ENCODE peak calls at places on chromosomes 11 and 22, in five cellular contexts. One of them, this sample, is unnamed.
A peak's percentile ranks its signal among the peaks of the same experiment; 100 is the strongest.

GRCh38 chr11:27505781-27506180 is 788 bp downstream of the LIN7C start:
- DNase-seq in NCI-H2171: no peak
- DNase-seq in NCI-H1092 treated with DMSO at 0.1 percent for 48 hours: no peak
- DNase-seq in stimulated activated CD4-positive, alpha-beta T cell treated with anti-CD3 and anti-CD28 coated beads, TNF-alpha, amount 100 ng/mL, for 1 hour: no peak
- DNase-seq in naive thymus-derived CD8-positive, alpha-beta T cell: no peak
- DNase-seq in this sample: no peak

GRCh38 chr11:32830796-32831195 is 1.1 kb downstream of the PRRG4 start:
- DNase-seq in NCI-H2171: no peak
- DNase-seq in NCI-H1092 treated with DMSO at 0.1 percent for 48 hours: no peak
- DNase-seq in stimulated activated CD4-positive, alpha-beta T cell treated with anti-CD3 and anti-CD28 coated beads, TNF-alpha, amount 100 ng/mL, for 1 hour: no peak
- DNase-seq in naive thymus-derived CD8-positive, alpha-beta T cell: no peak
- DNase-seq in this sample: no peak

GRCh38 chr22:46740910-46741785 is 3.1 kb upstream of the CERK start:
- DNase-seq in NCI-H2171: no peak
- DNase-seq in NCI-H1092 treated with DMSO at 0.1 percent for 48 hours: no peak
- DNase-seq in stimulated activated CD4-positive, alpha-beta T cell treated with anti-CD3 and anti-CD28 coated beads, TNF-alpha, amount 100 ng/mL, for 1 hour: no peak
- DNase-seq in naive thymus-derived CD8-positive, alpha-beta T cell: no peak
- DNase-seq in this sample: no peak

GRCh38 chr11:63641727-63642126 is 27.5 kb upstream of the PLAAT3 start:
- DNase-seq in NCI-H2171: no peak
- DNase-seq in NCI-H1092 treated with DMSO at 0.1 percent for 48 hours: no peak
- DNase-seq in stimulated activated CD4-positive, alpha-beta T cell treated with anti-CD3 and anti-CD28 coated beads, TNF-alpha, amount 100 ng/mL, for 1 hour: no peak
- DNase-seq in naive thymus-derived CD8-positive, alpha-beta T cell: no peak
- DNase-seq in this sample: no peak

GRCh38 chr11:57460756-57461749 is 725 bp downstream of the RTN4RL2 start:
- DNase-seq in NCI-H2171: peak; percentile 39
- DNase-seq in NCI-H1092 treated with DMSO at 0.1 percent for 48 hours: peak; percentile 21
- DNase-seq in stimulated activated CD4-positive, alpha-beta T cell treated with anti-CD3 and anti-CD28 coated beads, TNF-alpha, amount 100 ng/mL, for 1 hour: no peak
- DNase-seq in naive thymus-derived CD8-positive, alpha-beta T cell: no peak
- DNase-seq in this sample: peak; percentile 61

GRCh38 chr22:16717699-16718558 is 107.3 kb downstream of the XKR3 start:
- DNase-seq in NCI-H2171: no peak
- DNase-seq in NCI-H1092 treated with DMSO at 0.1 percent for 48 hours: no peak
- DNase-seq in stimulated activated CD4-positive, alpha-beta T cell treated with anti-CD3 and anti-CD28 coated beads, TNF-alpha, amount 100 ng/mL, for 1 hour: no peak
- DNase-seq in naive thymus-derived CD8-positive, alpha-beta T cell: no peak
- DNase-seq in this sample: no peak

GRCh38 chr11:67347964-67348749 is 5.2 kb downstream of the POLD4 start:
- DNase-seq in NCI-H2171: peak; percentile 44
- DNase-seq in NCI-H1092 treated with DMSO at 0.1 percent for 48 hours: no peak
- DNase-seq in stimulated activated CD4-positive, alpha-beta T cell treated with anti-CD3 and anti-CD28 coated beads, TNF-alpha, amount 100 ng/mL, for 1 hour: no peak
- DNase-seq in naive thymus-derived CD8-positive, alpha-beta T cell: no peak
- DNase-seq in this sample: no peak

GRCh38 chr22:50004923-50005322 is 7.6 kb downstream of the IL17REL start:
- DNase-seq in NCI-H2171: no peak
- DNase-seq in NCI-H1092 treated with DMSO at 0.1 percent for 48 hours: no peak
- DNase-seq in stimulated activated CD4-positive, alpha-beta T cell treated with anti-CD3 and anti-CD28 coated beads, TNF-alpha, amount 100 ng/mL, for 1 hour: no peak
- DNase-seq in naive thymus-derived CD8-positive, alpha-beta T cell: no peak
- DNase-seq in this sample: no peak

GRCh38 chr22:24434472-24435322 is 7.3 kb downstream of the ADORA2A start:
- DNase-seq in NCI-H2171: no peak
- DNase-seq in NCI-H1092 treated with DMSO at 0.1 percent for 48 hours: no peak
- DNase-seq in stimulated activated CD4-positive, alpha-beta T cell treated with anti-CD3 and anti-CD28 coated beads, TNF-alpha, amount 100 ng/mL, for 1 hour: peak; percentile 55
- DNase-seq in naive thymus-derived CD8-positive, alpha-beta T cell: peak; percentile 77
- DNase-seq in this sample: no peak

GRCh38 chr11:92804388-92804787 is 165.1 kb upstream of the MTNR1B start:
- DNase-seq in NCI-H2171: no peak
- DNase-seq in NCI-H1092 treated with DMSO at 0.1 percent for 48 hours: no peak
- DNase-seq in stimulated activated CD4-positive, alpha-beta T cell treated with anti-CD3 and anti-CD28 coated beads, TNF-alpha, amount 100 ng/mL, for 1 hour: no peak
- DNase-seq in naive thymus-derived CD8-positive, alpha-beta T cell: no peak
- DNase-seq in this sample: no peak

GRCh38 chr11:27934830-27935145 is 173.2 kb downstream of the KIF18A start:
- DNase-seq in NCI-H2171: no peak
- DNase-seq in NCI-H1092 treated with DMSO at 0.1 percent for 48 hours: no peak
- DNase-seq in stimulated activated CD4-positive, alpha-beta T cell treated with anti-CD3 and anti-CD28 coated beads, TNF-alpha, amount 100 ng/mL, for 1 hour: no peak
- DNase-seq in naive thymus-derived CD8-positive, alpha-beta T cell: no peak
- DNase-seq in this sample: no peak

GRCh38 chr22:39535302-39535805 is 2.8 kb upstream of the RPS19BP1 start:
- DNase-seq in NCI-H2171: no peak
- DNase-seq in NCI-H1092 treated with DMSO at 0.1 percent for 48 hours: no peak
- DNase-seq in stimulated activated CD4-positive, alpha-beta T cell treated with anti-CD3 and anti-CD28 coated beads, TNF-alpha, amount 100 ng/mL, for 1 hour: no peak
- DNase-seq in naive thymus-derived CD8-positive, alpha-beta T cell: no peak
- DNase-seq in this sample: peak; percentile 46

GRCh38 chr11:87212891-87213290 is 175.2 kb downstream of the TMEM135 start:
- DNase-seq in NCI-H2171: no peak
- DNase-seq in NCI-H1092 treated with DMSO at 0.1 percent for 48 hours: no peak
- DNase-seq in stimulated activated CD4-positive, alpha-beta T cell treated with anti-CD3 and anti-CD28 coated beads, TNF-alpha, amount 100 ng/mL, for 1 hour: no peak
- DNase-seq in naive thymus-derived CD8-positive, alpha-beta T cell: no peak
- DNase-seq in this sample: no peak

GRCh38 chr11:61138940-61139339 is 22.3 kb downstream of the VPS37C start:
- DNase-seq in NCI-H2171: no peak
- DNase-seq in NCI-H1092 treated with DMSO at 0.1 percent for 48 hours: no peak
- DNase-seq in stimulated activated CD4-positive, alpha-beta T cell treated with anti-CD3 and anti-CD28 coated beads, TNF-alpha, amount 100 ng/mL, for 1 hour: no peak
- DNase-seq in naive thymus-derived CD8-positive, alpha-beta T cell: no peak
- DNase-seq in this sample: no peak

GRCh38 chr22:45768490-45768889 is 96.9 kb downstream of the ATXN10 start:
- DNase-seq in NCI-H2171: no peak
- DNase-seq in NCI-H1092 treated with DMSO at 0.1 percent for 48 hours: no peak
- DNase-seq in stimulated activated CD4-positive, alpha-beta T cell treated with anti-CD3 and anti-CD28 coated beads, TNF-alpha, amount 100 ng/mL, for 1 hour: no peak
- DNase-seq in naive thymus-derived CD8-positive, alpha-beta T cell: no peak
- DNase-seq in this sample: no peak

This sample was measured in NCI-H1417.